ENCODE peak calls at places on chromosomes 16 and 17, in six cellular contexts. N is stimulated activated effector memory CD8-positive, alpha-beta T cell treated with anti-CD3 and anti-CD28 coated beads, Interleukin-12 subunit alpha, Interleukin-12 subunit beta, amount 100 ng/mL, for 72 hours; X is HFFc6; U is NCI-H446 treated with DMSO at 0.1 percent for 48 hours; L is amniotic stem cell; W is glutamatergic neuron. A is an unnamed sample.
A peak's percentile ranks its signal among the peaks of the same experiment; 100 is the strongest.

GRCh38 chr16:54647216-54647615 is 283.4 kb upstream of the IRX5 start:
- DNase-seq in N (no peak), X (no peak), U (no peak), L (no peak), W (no peak), A (no peak)

GRCh38 chr17:40314557-40314953 is 5.6 kb downstream of the RARA start:
- DNase-seq in N (peak; percentile 90), X (peak; percentile 95), U (peak; percentile 62), L (peak; percentile 85), W (peak; percentile 12), A (peak; percentile 89)

GRCh38 chr17:29112780-29113295 is 67.4 kb downstream of the MYO18A start:
- DNase-seq in N (no peak), X (no peak), U (peak; percentile 86), L (no peak), W (peak; percentile 57), A (peak; percentile 48)

GRCh38 chr16:89026121-89026612 is 49.2 kb upstream of the CBFA2T3 start:
- DNase-seq in N (peak; percentile 85), X (no peak), U (no peak), L (no peak), W (no peak), A (no peak)

GRCh38 chr17:31798205-31798724 is 60.8 kb downstream of the COPRS start:
- DNase-seq in N (no peak), X (no peak), U (no peak), L (no peak), W (no peak), A (no peak)

GRCh38 chr17:8345052-8345690 is 5.5 kb downstream of the ODF4 start:
- DNase-seq in N (no peak), X (no peak), U (no peak), L (no peak), W (no peak), A (no peak)

GRCh38 chr16:29927523-29927905 is 1.5 kb upstream of the KCTD13 start:
- DNase-seq in N (no peak), X (no peak), U (no peak), L (no peak), W (no peak), A (no peak)

GRCh38 chr17:68011199-68011665 is 15.0 kb upstream of the C17orf58 start:
- DNase-seq in N (peak; percentile 85), X (no peak), U (no peak), L (no peak), W (peak; percentile 81), A (peak; percentile 56)

GRCh38 chr16:17747357-17747756 is 276.6 kb upstream of the XYLT1 start:
- DNase-seq in N (no peak), X (no peak), U (no peak), L (no peak), W (no peak), A (no peak)

GRCh38 chr16:83301966-83302365 is 505.8 kb upstream of the HSBP1 start:
- DNase-seq in N (no peak), X (no peak), U (no peak), L (no peak), W (no peak), A (no peak)

GRCh38 chr17:37830151-37830993 is 85.5 kb upstream of the HNF1B start:
- DNase-seq in N (no peak), X (no peak), U (no peak), L (no peak), W (no peak), A (no peak)

GRCh38 chr17:142876-143784 is 5.8 kb downstream of the SCGB1C2 start:
- DNase-seq in N (peak; percentile 42), X (no peak), U (no peak), L (no peak), W (peak; percentile 8), A (no peak)

GRCh38 chr16:31010539-31010938 is at the start of gene STX1B:
- DNase-seq in N (no peak), X (no peak), U (no peak), L (no peak), W (peak; percentile 91), A (peak; percentile 82)

GRCh38 chr17:49076575-49077384 is 55.8 kb upstream of the B4GALNT2 start:
- DNase-seq in N (no peak), X (peak; percentile 83), U (no peak), L (peak; percentile 55), W (no peak), A (no peak)

GRCh38 chr16:740459-740763 is 386 bp downstream of the CIAO3 start:
- DNase-seq in N (peak; percentile 58), X (no peak), U (no peak), L (no peak), W (no peak), A (no peak)

GRCh38 chr17:20992416-20992815 is 50.4 kb downstream of the USP22 start:
- DNase-seq in N (no peak), X (no peak), U (no peak), L (no peak), W (no peak), A (no peak)

GRCh38 chr16:82280867-82281266 is 110.8 kb upstream of the MPHOSPH6 start:
- DNase-seq in N (no peak), X (no peak), U (no peak), L (no peak), W (no peak), A (no peak)

GRCh38 chr16:69118468-69118867 is 13.0 kb downstream of the HAS3 start:
- DNase-seq in N (no peak), X (no peak), U (no peak), L (no peak), W (no peak), A (no peak)

GRCh38 chr17:72858826-72859495 is 233.5 kb downstream of the SLC39A11 start:
- DNase-seq in N (no peak), X (no peak), U (no peak), L (no peak), W (no peak), A (no peak)

GRCh38 chr17:80086081-80086480 is 15.3 kb upstream of the GAA start:
- DNase-seq in N (no peak), X (no peak), U (no peak), L (no peak), W (no peak), A (no peak)

GRCh38 chr16:80693553-80693952 is 110.8 kb downstream of the CDYL2 start:
- DNase-seq in N (no peak), X (no peak), U (no peak), L (no peak), W (no peak), A (no peak)

GRCh38 chr17:71740866-71741265 is 380.0 kb upstream of the SOX9 start:
- DNase-seq in N (no peak), X (no peak), U (no peak), L (no peak), W (no peak), A (no peak)

GRCh38 chr17:57939797-57940196 is 15.4 kb downstream of the CUEDC1 start:
- DNase-seq in N (no peak), X (no peak), U (no peak), L (no peak), W (no peak), A (peak; percentile 29)

GRCh38 chr16:4085405-4085970 is 30.8 kb downstream of the ADCY9 start:
- DNase-seq in N (no peak), X (no peak), U (no peak), L (no peak), W (no peak), A (no peak)

GRCh38 chr17:6981426-6981825 is 14.4 kb upstream of the ALOX12 start:
- DNase-seq in N (peak; percentile 12), X (no peak), U (no peak), L (no peak), W (no peak), A (no peak)

A was measured in head of caudate nucleus.